ENCODE peak calls at places on chromosomes 7 and 10, in six cellular contexts. F is mesendoderm, S is neuronal stem cell, E is H9, R is mesenchymal stem cell, V is H1. Y is an unnamed sample.

GRCh38 chr7:34277016-34277800 is 371.9 kb downstream of the BMPER start:
- DNase-seq in F (peak), V (no peak), R (peak), S (no peak), E (no peak), Y (peak)

GRCh38 chr7:47458486-47458885 is 123.4 kb downstream of the TNS3 start:
- DNase-seq in V (no peak), F (no peak), S (no peak), E (no peak), R (no peak), Y (no peak)

GRCh38 chr7:106568002-106568679 is 92.8 kb downstream of the CCDC71L start:
- DNase-seq in R (no peak), V (no peak), E (no peak), S (no peak), F (no peak), Y (no peak)

GRCh38 chr10:8444630-8445029 is 390.1 kb downstream of the GATA3 start:
- DNase-seq in V (peak), F (peak), R (peak), S (no peak), E (peak), Y (no peak)

GRCh38 chr10:59817806-59818205 is 64.6 kb upstream of the MRLN start:
- DNase-seq in R (no peak), V (no peak), S (no peak), F (no peak), E (no peak), Y (no peak)

GRCh38 chr7:44515595-44516268 is 25.3 kb upstream of the NUDCD3 start:
- DNase-seq in V (no peak), E (no peak), R (no peak), F (no peak), S (no peak), Y (no peak)

GRCh38 chr10:20443094-20443493 is 454.0 kb downstream of the NEBL start:
- DNase-seq in R (no peak), E (no peak), V (no peak), S (no peak), F (no peak), Y (no peak)

GRCh38 chr10:974038-974784 is 14.0 kb upstream of the GTPBP4 start:
- DNase-seq in E (no peak), F (peak), V (no peak), S (no peak), R (peak), Y (no peak)

GRCh38 chr10:77287647-77288120 is 349.9 kb downstream of the KCNMA1 start:
- DNase-seq in R (peak), S (no peak), V (no peak), E (no peak), F (peak), Y (no peak)

GRCh38 chr10:19144206-19144605 is 95.6 kb downstream of the MALRD1 start:
- DNase-seq in F (no peak), E (no peak), S (no peak), R (no peak), V (no peak), Y (no peak)

GRCh38 chr10:4656576-4657194 is 169.3 kb upstream of the AKR1E2 start:
- DNase-seq in F (peak), S (peak), R (peak), V (no peak), E (peak), Y (peak)

GRCh38 chr10:132362151-132362611 is 30.2 kb downstream of the LRRC27 start:
- DNase-seq in R (no peak), S (no peak), E (no peak), V (no peak), F (no peak), Y (no peak)

GRCh38 chr10:6162589-6163356 is 40.0 kb upstream of the PFKFB3 start:
- DNase-seq in V (no peak), R (peak), E (peak), S (no peak), F (peak), Y (no peak)

GRCh38 chr10:78964274-78964951 is 104.4 kb upstream of the ZMIZ1 start:
- DNase-seq in R (no peak), S (no peak), E (no peak), F (peak), V (no peak), Y (no peak)

DNA sequence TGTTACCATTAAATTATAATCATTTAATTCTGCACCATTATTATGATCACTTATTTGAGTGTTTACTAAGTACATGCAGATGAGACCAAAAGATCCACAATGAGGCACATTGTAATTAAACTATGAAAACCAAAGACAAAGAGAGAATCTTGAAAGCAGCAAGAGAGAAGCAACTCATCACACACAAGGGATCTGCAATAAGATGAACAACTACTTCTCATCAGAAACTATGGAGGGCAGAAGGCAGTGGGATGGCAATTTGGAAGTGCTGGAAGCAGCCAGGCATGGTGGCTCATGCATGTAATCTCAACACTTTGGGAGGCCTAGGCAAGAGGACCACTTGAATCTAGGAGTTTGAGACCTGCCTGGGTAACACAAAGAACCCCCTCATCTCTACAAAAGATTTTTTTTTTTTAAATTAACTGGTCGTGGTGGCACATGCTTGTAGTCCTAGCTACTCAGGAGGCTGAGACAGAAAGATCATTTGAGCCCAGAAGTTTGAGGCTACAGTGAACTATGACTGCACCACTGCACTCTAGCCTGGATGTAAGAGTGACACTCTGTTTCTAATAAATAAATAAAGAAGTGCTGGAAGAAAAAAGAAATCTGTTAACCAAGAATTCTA is 47.7 kb downstream of the CDK6 start:
- DNase-seq in V (no peak), F (peak), S (no peak), E (no peak), R (no peak), Y (no peak)
- H3K4ac ChIP-seq in V (no peak), F (no peak), S (no peak), E (no peak), R (no peak), Y (no peak)

DNA sequence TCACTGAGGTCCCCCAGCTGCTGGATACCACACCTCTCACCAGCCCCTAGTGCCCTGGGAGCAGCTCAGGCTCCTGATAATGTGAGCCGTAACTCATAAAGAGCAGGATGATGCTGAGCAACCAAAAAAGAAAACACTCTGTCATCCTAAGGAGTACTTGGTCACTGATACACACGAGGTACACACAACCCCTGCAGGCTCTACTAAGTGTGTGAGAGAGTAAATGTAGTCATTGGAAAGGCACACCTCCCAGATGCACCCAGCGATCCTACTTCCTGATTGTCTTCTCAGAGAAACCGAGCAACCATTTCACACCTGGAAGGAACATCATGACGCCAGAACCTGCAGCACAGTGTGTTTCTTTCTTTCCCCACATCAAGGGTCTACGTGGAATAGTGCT is 34.3 kb downstream of the FIGNL1 start:
- DNase-seq in E (no peak), V (no peak), S (no peak), F (no peak), R (no peak), Y (no peak)
- H3K4ac ChIP-seq in E (no peak), V (no peak), S (no peak), F (no peak), R (no peak), Y (no peak)

GRCh38 chr7:24737281-24737680 is 20.0 kb downstream of the GSDME start:
- DNase-seq in R (no peak), S (no peak), F (no peak), V (no peak), E (no peak), Y (no peak)
- H3K4ac ChIP-seq in R (no peak), S (no peak), F (no peak), V (no peak), E (no peak), Y (no peak)

DNA sequence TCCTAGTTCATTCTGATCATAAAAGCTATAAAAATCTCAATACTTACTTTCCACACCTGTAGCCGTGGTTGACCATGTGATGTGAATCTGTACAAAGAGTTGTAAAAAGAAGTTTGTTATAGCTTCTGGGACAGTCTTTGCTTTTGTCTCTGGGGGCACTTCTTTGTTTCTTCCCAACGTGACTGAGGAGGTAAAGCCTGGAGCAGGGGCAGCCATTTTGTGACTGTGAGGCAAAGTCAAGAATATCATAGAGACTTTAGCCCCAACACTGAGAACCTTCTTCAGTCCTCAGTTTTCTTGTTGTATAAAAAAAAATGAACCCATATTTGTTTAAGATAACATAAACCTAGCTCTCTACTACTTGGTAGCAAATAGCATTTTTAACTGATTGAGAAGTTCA is 29.4 kb upstream of the LYZL1 start:
- DNase-seq in R (no peak), V (no peak), F (no peak), S (no peak), E (no peak), Y (no peak)
- H3K4ac ChIP-seq in R (no peak), V (no peak), F (no peak), S (no peak), E (no peak), Y (no peak)

DNA sequence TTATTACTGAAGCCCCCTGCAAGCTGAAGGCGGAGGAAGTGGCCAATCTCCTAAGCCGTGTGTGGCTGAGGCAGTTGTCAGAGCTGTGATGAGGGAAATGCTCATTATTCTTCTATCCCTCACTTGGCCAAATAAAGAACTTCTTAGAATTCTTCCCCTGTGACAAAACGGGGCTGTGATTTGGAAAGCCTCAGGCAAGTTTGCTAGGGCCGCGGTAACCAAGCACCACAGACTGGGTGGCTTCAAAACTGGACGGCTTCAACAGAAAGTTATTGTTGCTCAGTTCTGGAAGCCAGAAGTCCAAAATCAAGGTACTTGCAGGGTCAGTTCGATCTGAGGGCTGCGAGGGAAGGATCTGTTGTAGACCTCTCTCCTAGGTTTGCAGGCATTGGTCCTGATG is 72.3 kb upstream of the STEAP1B start:
- DNase-seq in E (no peak), R (no peak), V (no peak), F (no peak), S (no peak), Y (no peak)
- H3K4ac ChIP-seq in E (no peak), R (no peak), V (no peak), F (no peak), S (no peak), Y (peak)

GRCh38 chr10:119896937-119897336 is 4.4 kb downstream of the SEC23IP start:
- DNase-seq in F (no peak), S (no peak), E (no peak), V (no peak), R (peak), Y (no peak)
- H3K4ac ChIP-seq in F (no peak), S (no peak), E (no peak), V (no peak), R (no peak), Y (peak)

GRCh38 chr7:2638224-2638991 is 6.6 kb downstream of the TTYH3 start:
- DNase-seq in R (peak), E (no peak), V (no peak), F (no peak), S (no peak), Y (peak)
- H3K4ac ChIP-seq in R (peak), E (no peak), V (no peak), F (no peak), S (peak), Y (peak)

DNA sequence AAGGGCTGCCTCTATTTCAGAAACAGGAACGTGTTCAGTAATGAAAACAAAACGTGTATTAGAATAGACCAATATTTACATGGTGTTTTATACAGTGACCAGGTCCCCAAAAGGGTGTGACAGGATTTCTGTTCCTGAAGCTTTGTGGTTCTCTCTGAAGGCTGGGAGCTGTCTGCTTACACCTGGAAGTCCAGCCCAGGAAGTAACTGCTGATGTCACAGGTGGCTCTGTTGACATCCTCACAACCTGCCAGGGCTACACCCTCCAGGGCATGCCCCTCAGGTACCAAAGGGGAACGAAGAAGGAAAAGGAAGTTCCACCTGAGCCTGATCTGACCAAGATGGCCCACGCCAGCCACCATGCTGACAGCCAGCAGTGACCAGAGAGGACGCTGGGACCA is 78.9 kb downstream of the COBL start:
- DNase-seq in V (no peak), E (no peak), S (no peak), F (no peak), R (no peak), Y (no peak)
- H3K4ac ChIP-seq in V (no peak), E (no peak), S (no peak), F (no peak), R (no peak), Y (no peak)

GRCh38 chr10:46024948-46025347 is 5.5 kb downstream of the NCOA4 start:
- DNase-seq in E (no peak), R (peak), V (no peak), S (no peak), F (no peak), Y (peak)

GRCh38 chr10:46028584-46029570 is 1.5 kb downstream of the NCOA4 start:
- DNase-seq in E (no peak), F (peak), V (no peak), S (peak), R (peak), Y (peak)

GRCh38 chr10:46030091-46030937 is at the start of gene NCOA4:
- DNase-seq in F (peak), V (peak), R (peak), S (peak), E (peak), Y (peak)

GRCh38 chr10:46022978-46023702 is 7.3 kb downstream of the NCOA4 start:
- DNase-seq in S (peak), F (peak), E (peak), V (peak), R (peak), Y (peak)

GRCh38 chr10:46026106-46026505 is 4.3 kb downstream of the NCOA4 start:
- DNase-seq in E (no peak), R (no peak), S (no peak), V (no peak), F (no peak), Y (no peak)
- H3K4ac ChIP-seq in E (no peak), R (no peak), S (no peak), V (no peak), F (no peak), Y (no peak)